ENCODE peak calls at places on chromosomes 3 and 15, in five cellular contexts. H is DMS153; M is GDM1; K is Karpas-422; E is stimulated activated CD4-positive, alpha-beta T cell treated with anti-CD3 and anti-CD28 coated beads, Interleukin-12 subunit alpha, Interleukin-12 subunit beta, amount 100 ng/mL, for 48 hours. S is an unnamed sample.

GRCh38 chr3:106765342-106765741 is 611.9 kb upstream of the CCDC54 start:
- DNase-seq in E (no peak), H (no peak), K (no peak), M (no peak), S (no peak)

GRCh38 chr15:61750271-61751084 is 309.8 kb downstream of the VPS13C start:
- DNase-seq in K (no peak), H (no peak), E (no peak), M (no peak), S (no peak)

GRCh38 chr15:99154271-99154670 is 49.4 kb downstream of the SYNM start:
- DNase-seq in K (no peak), M (no peak), H (no peak), E (no peak), S (no peak)

GRCh38 chr3:114558271-114558670 is 264.4 kb downstream of the TIGIT start:
- DNase-seq in E (no peak), M (no peak), H (no peak), K (no peak), S (no peak)

GRCh38 chr15:69031013-69032001 is 16.8 kb downstream of the NOX5 start:
- DNase-seq in H (no peak), M (peak; percentile 14), E (no peak), K (no peak), S (no peak)

GRCh38 chr15:92077353-92078080 is 224.0 kb downstream of the SLCO3A1 start:
- DNase-seq in H (no peak), E (peak; percentile 57), K (peak; percentile 91), M (peak; percentile 58), S (peak; percentile 5)

GRCh38 chr15:63544253-63545026 is 40.0 kb downstream of the USP3 start:
- DNase-seq in E (no peak), M (no peak), K (peak; percentile 44), H (no peak), S (no peak)

GRCh38 chr3:148309390-148310035 is 388.2 kb upstream of the AGTR1 start:
- DNase-seq in M (no peak), H (no peak), E (no peak), K (peak; percentile 91), S (no peak)

GRCh38 chr3:42012935-42013651 is 51.2 kb upstream of the ULK4 start:
- DNase-seq in K (peak; percentile 94), E (peak; percentile 53), H (peak; percentile 15), M (peak; percentile 72), S (no peak)

S was measured in CMK.